ENCODE peak calls at places on chromosome 11, in seven cellular contexts. Z, G, V, K, R, N and Q are unnamed samples.

GRCh38 chr11:13433437-13433836 is 29.6 kb downstream of the BTBD10 start:
- DNase-seq in V (no peak), G (no peak), R (no peak), N (no peak), K (no peak), Z (no peak), Q (no peak)

GRCh38 chr11:14529933-14530332 is 9.7 kb upstream of the PSMA1 start:
- DNase-seq in N (no peak), Z (no peak), G (peak; percentile 23), R (no peak), K (no peak), V (no peak), Q (no peak)

GRCh38 chr11:125425601-125426000 is 70.5 kb downstream of the FEZ1 start:
- DNase-seq in K (no peak), Z (no peak), V (no peak), R (peak; percentile 87), G (no peak), N (no peak), Q (no peak)

GRCh38 chr11:111886032-111886431 is 6.7 kb downstream of the CFAP68 start:
- DNase-seq in R (no peak), G (no peak), N (no peak), V (no peak), K (no peak), Z (no peak), Q (no peak)

GRCh38 chr11:57405271-57405890 is 14.9 kb upstream of the PRG2 start:
- DNase-seq in R (no peak), N (no peak), K (no peak), G (no peak), V (no peak), Z (no peak), Q (no peak)

GRCh38 chr11:39784873-39785272 is 1674.6 kb downstream of the LRRC4C start:
- DNase-seq in R (no peak), V (no peak), K (no peak), G (no peak), Z (no peak), N (no peak), Q (no peak)

GRCh38 chr11:33507967-33508366 is 192.7 kb downstream of the C11orf91 start:
- DNase-seq in R (no peak), N (no peak), K (peak; percentile 82), V (peak; percentile 77), G (peak; percentile 69), Z (no peak), Q (no peak)

GRCh38 chr11:11022126-11022730 is 164.4 kb upstream of the ZBED5 start:
- DNase-seq in N (no peak), K (peak; percentile 51), V (peak; percentile 46), G (peak; percentile 57), Z (peak; percentile 29), R (no peak), Q (no peak)

GRCh38 chr11:64735860-64736259 is 8.1 kb downstream of the RASGRP2 start:
- DNase-seq in N (no peak), Z (no peak), V (no peak), R (no peak), K (no peak), G (no peak), Q (no peak)

GRCh38 chr11:78019808-78020207 is 3.3 kb downstream of the KCTD14 start:
- DNase-seq in G (no peak), R (no peak), K (no peak), N (no peak), V (no peak), Z (peak; percentile 42), Q (no peak)

GRCh38 chr11:35192347-35192746 is 53.4 kb downstream of the CD44 start:
- DNase-seq in K (peak; percentile 74), Z (no peak), N (peak; percentile 52), G (peak; percentile 56), R (peak; percentile 70), V (no peak), Q (no peak)

GRCh38 chr11:110763249-110764011 is 51.2 kb upstream of the ARHGAP20 start:
- DNase-seq in K (peak; percentile 57), G (peak; percentile 92), R (no peak), V (no peak), Z (peak; percentile 80), N (peak; percentile 52), Q (no peak)

GRCh38 chr11:13376838-13377237 is 86.2 kb downstream of the BTBD10 start:
- DNase-seq in G (no peak), K (no peak), N (no peak), V (no peak), R (peak; percentile 42), Z (no peak), Q (no peak)

GRCh38 chr11:59759900-59760299 is 4.7 kb downstream of the STX3 start:
- DNase-seq in R (no peak), N (no peak), K (no peak), V (no peak), Z (no peak), G (no peak), Q (no peak)

GRCh38 chr11:71114124-71114851 is 138.1 kb downstream of the SHANK2 start:
- DNase-seq in G (no peak), Z (no peak), K (no peak), N (no peak), V (no peak), R (no peak), Q (no peak)

GRCh38 chr11:117906710-117907109 is 22.5 kb downstream of the TMPRSS13 start:
- DNase-seq in Z (no peak), R (no peak), G (no peak), K (no peak), N (no peak), V (no peak), Q (no peak)

GRCh38 chr11:17978553-17979287 is 34.1 kb downstream of the SERGEF start:
- DNase-seq in Z (peak; percentile 32), K (peak; percentile 59), G (peak; percentile 64), V (peak; percentile 83), N (peak; percentile 42), R (peak; percentile 45), Q (peak; percentile 30)

GRCh38 chr11:12274056-12274455 is 103.3 kb upstream of the PARVA start:
- DNase-seq in N (no peak), R (no peak), G (no peak), Z (no peak), V (no peak), K (no peak), Q (peak; percentile 59)

GRCh38 chr11:84648413-84648812 is 978.7 kb downstream of the DLG2 start:
- DNase-seq in N (no peak), Z (no peak), G (no peak), K (no peak), R (no peak), V (peak; percentile 79), Q (no peak)

GRCh38 chr11:17388609-17389204 is at the start of gene KCNJ11:
- DNase-seq in G (no peak), K (no peak), V (peak; percentile 80), R (no peak), Z (no peak), N (no peak), Q (no peak)

GRCh38 chr11:76745059-76745376 is 38.1 kb upstream of the TSKU start:
- DNase-seq in G (no peak), R (no peak), V (no peak), K (no peak), N (no peak), Z (no peak), Q (no peak)

GRCh38 chr11:12377106-12377823 is at the start of gene PARVA:
- DNase-seq in G (peak; percentile 84), K (peak; percentile 91), V (peak; percentile 96), Z (peak; percentile 78), R (peak; percentile 78), N (peak; percentile 76), Q (no peak)

GRCh38 chr11:86803136-86803535 is 2.8 kb downstream of the PRSS23 start:
- DNase-seq in G (no peak), V (no peak), K (no peak), R (no peak), Z (no peak), N (no peak), Q (no peak)

GRCh38 chr11:86800956-86801264 is 568 bp downstream of the PRSS23 start:
- DNase-seq in R (no peak), K (no peak), V (no peak), N (no peak), G (peak; percentile 31), Z (no peak), Q (no peak)

GRCh38 chr11:86802146-86802545 is 1.8 kb downstream of the PRSS23 start:
- DNase-seq in K (no peak), G (no peak), Z (no peak), R (no peak), N (no peak), V (no peak), Q (no peak)

GRCh38 chr11:86803641-86804040 is 3.3 kb downstream of the PRSS23 start:
- DNase-seq in K (no peak), Z (no peak), N (no peak), R (no peak), V (no peak), G (no peak), Q (no peak)

DNA sequence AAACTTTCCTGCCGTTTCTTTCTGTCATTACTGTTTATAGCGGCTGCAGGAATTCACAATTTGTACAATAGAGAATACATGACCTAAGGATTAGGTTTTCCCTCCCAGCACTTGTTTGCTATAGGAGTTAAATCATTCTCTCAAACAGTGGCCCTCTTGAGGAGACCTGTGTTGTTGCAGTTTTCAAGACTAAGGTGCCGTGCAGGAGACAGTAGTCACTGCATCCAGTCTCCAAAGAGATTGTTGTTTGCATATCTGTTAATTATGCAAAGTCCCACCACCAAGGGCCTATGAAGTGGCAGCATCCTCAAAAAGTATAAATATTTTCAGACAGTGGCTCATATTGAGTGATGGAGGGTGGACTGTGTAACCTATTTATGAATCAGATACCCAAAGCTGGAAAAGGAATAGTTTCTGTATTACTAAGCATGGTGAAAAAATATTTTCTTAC is 2.3 kb downstream of the PRSS23 start:
- DNase-seq in V (peak; percentile 81), N (no peak), R (no peak), K (peak; percentile 67), Z (peak; percentile 71), G (peak; percentile 74), Q (peak; percentile 41)
- TF ChIP-seq CTCF in V (peak; percentile 55), N (peak; percentile 57), R (peak; percentile 39), K (peak; percentile 64), Z (peak; percentile 59), G (peak; percentile 73), Q (peak; percentile 64)

GRCh38 chr11:126431401-126432064 is 76.0 kb downstream of the ST3GAL4 start:
- DNase-seq in V (no peak), G (peak; percentile 58), N (peak; percentile 76), Z (peak; percentile 74), R (peak; percentile 82), K (peak; percentile 84), Q (no peak)
- H3K4me3 ChIP-seq in V (no peak overlapping the region), G (no peak overlapping the region), N (no peak overlapping the region), Z (no peak overlapping the region), R (no peak overlapping the region), K (no peak overlapping the region), Q (no peak overlapping the region)

GRCh38 chr11:21072517-21072916 is 403.1 kb downstream of the NELL1 start:
- DNase-seq in G (no peak), V (no peak), Z (no peak), R (no peak), K (no peak), N (no peak), Q (no peak)
- TF ChIP-seq CTCF in G (no peak), V (no peak), Z (no peak), R (no peak), K (no peak), N (no peak), Q (no peak)

DNA sequence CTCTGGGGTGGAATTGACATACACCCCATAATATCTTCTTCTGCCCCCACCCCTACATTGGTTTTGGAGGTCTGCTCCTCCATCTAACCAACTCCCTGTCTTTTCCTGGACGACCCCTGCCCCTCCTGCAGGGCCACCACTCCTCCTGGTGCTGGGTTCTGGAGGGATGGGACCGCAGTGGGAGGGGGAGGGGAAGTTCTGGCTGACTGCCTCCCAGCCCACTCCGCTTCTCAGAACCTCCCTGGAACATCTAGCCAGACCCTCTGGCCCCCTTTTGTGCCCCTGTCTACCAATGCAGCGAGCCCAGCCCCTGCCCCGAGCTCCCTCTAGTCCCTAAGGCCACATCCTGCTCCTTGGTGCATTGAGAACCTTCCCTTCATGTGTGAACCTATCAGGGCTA is 1.2 kb downstream of the MYRF start:
- DNase-seq in V (no peak), N (no peak), K (no peak), R (no peak), G (no peak), Z (no peak), Q (no peak)
- H3K4me3 ChIP-seq in V (no peak overlapping the region), N (no peak overlapping the region), K (peak overlapping the region; percentile 65), R (no peak overlapping the region), G (peak overlapping the region; percentile 73), Z (peak overlapping the region; percentile 51), Q (no peak overlapping the region)